ENCODE peak calls at places on chromosome X, in six cellular contexts. V is stomach, M is SK-N-SH, G is A549, P is sigmoid colon, O is K562. S is an unnamed sample.

GRCh38 chrX:63918611-63919010 is 133.6 kb upstream of the ARHGEF9 start:
- DNase-seq in G (no peak), P (no peak), O (no peak), M (no peak), V (no peak), S (no peak)

GRCh38 chrX:136710324-136710951 is 62.5 kb downstream of the CD40LG start:
- DNase-seq in M (no peak), G (no peak), V (no peak), P (no peak), O (no peak), S (no peak)

GRCh38 chrX:112669834-112670233 is 9.9 kb downstream of the LHFPL1 start:
- DNase-seq in O (no peak), P (no peak), V (no peak), G (no peak), M (no peak), S (no peak)

GRCh38 chrX:111116666-111117065 is 20.7 kb downstream of the PAK3 start:
- DNase-seq in G (no peak), V (no peak), P (no peak), M (no peak), O (no peak), S (no peak)

GRCh38 chrX:22159071-22159470 is 113.6 kb upstream of the CBLL2 start:
- DNase-seq in P (no peak), V (no peak), O (no peak), G (no peak), M (no peak), S (no peak)

GRCh38 chrX:110108381-110108796 is 105.5 kb downstream of the TMEM164 start:
- DNase-seq in V (peak), G (no peak), O (no peak), P (no peak), M (no peak), S (no peak)

GRCh38 chrX:45537936-45538335 is 337.3 kb upstream of the DIPK2B start:
- DNase-seq in G (no peak), P (no peak), O (no peak), M (no peak), V (no peak), S (no peak)

GRCh38 chrX:981791-982626 is 230.4 kb downstream of the CRLF2 start:
- DNase-seq in G (no peak), O (no peak), P (no peak), V (no peak), M (no peak), S (no peak)

GRCh38 chrX:95764972-95765451 is 919.6 kb upstream of the DIAPH2 start:
- DNase-seq in P (no peak), M (peak), V (no peak), O (no peak), G (no peak), S (no peak)

GRCh38 chrX:132406106-132406505 is 82.7 kb downstream of the MBNL3 start:
- DNase-seq in P (no peak), O (no peak), V (no peak), M (no peak), G (no peak), S (no peak)

GRCh38 chrX:48472851-48473717 is 2.9 kb upstream of the FTSJ1 start:
- DNase-seq in P (no peak), G (no peak), O (no peak), V (no peak), M (no peak), S (no peak)

GRCh38 chrX:95290455-95290854 is 1394.2 kb upstream of the DIAPH2 start:
- DNase-seq in V (no peak), O (no peak), P (no peak), M (no peak), G (no peak), S (no peak)

GRCh38 chrX:151153086-151153485 is 23.3 kb upstream of the GPR50 start:
- DNase-seq in O (no peak), M (no peak), G (no peak), V (no peak), P (no peak), S (no peak)

GRCh38 chrX:129493643-129494042 is 29.6 kb downstream of the SMARCA1 start:
- DNase-seq in M (no peak), G (no peak), V (no peak), P (no peak), O (no peak), S (no peak)

GRCh38 chrX:18981124-18981807 is 2.6 kb downstream of the PHKA2 start:
- DNase-seq in V (no peak), P (no peak), O (no peak), G (no peak), M (no peak), S (no peak)

GRCh38 chrX:15299945-15300851 is 15.2 kb downstream of the ASB11 start:
- DNase-seq in P (no peak), M (peak), G (peak), O (peak), V (no peak), S (no peak)

GRCh38 chrX:28966335-28966734 is 379.1 kb downstream of the IL1RAPL1 start:
- DNase-seq in M (no peak), P (no peak), O (no peak), V (no peak), G (no peak), S (no peak)

GRCh38 chrX:25011589-25012432 is 4.0 kb downstream of the ARX start:
- DNase-seq in V (no peak), P (no peak), G (no peak), M (no peak), O (no peak), S (no peak)

GRCh38 chrX:78593701-78594100 is 65.4 kb downstream of the RTL3 start:
- DNase-seq in P (no peak), V (no peak), G (no peak), O (no peak), M (no peak), S (no peak)

GRCh38 chrX:41692162-41692749 is 3.5 kb downstream of the GPR34 start:
- DNase-seq in G (no peak), M (no peak), O (no peak), P (no peak), V (no peak), S (no peak)

GRCh38 chrX:15973299-15973698 is 118.7 kb upstream of the AP1S2 start:
- DNase-seq in O (peak), V (no peak), M (peak), P (no peak), G (peak), S (no peak)

GRCh38 chrX:106959897-106960296 is 39.7 kb downstream of the CLDN2 start:
- DNase-seq in P (no peak), V (no peak), O (no peak), M (no peak), G (peak), S (no peak)

GRCh38 chrX:134374910-134375309 is 85.1 kb upstream of the HPRT1 start:
- DNase-seq in M (no peak), P (no peak), V (no peak), G (no peak), O (no peak), S (no peak)

GRCh38 chrX:134396174-134396573 is 63.8 kb upstream of the HPRT1 start:
- DNase-seq in V (no peak), O (peak), M (peak), P (no peak), G (peak), S (no peak)

GRCh38 chrX:19772306-19772705 is 115.1 kb downstream of the SH3KBP1 start:
- DNase-seq in O (no peak), P (no peak), M (no peak), G (no peak), V (no peak), S (no peak)

GRCh38 chrX:119028733-119029110 is 44.1 kb upstream of the CT47C1 start:
- DNase-seq in G (no peak), O (no peak), P (no peak), M (no peak), V (no peak), S (no peak)

GRCh38 chrX:9149831-9150230 is 115.9 kb upstream of the FAM9B start:
- DNase-seq in V (no peak), P (no peak), O (no peak), G (no peak), M (no peak), S (no peak)

GRCh38 chrX:12958059-12958458 is 16.9 kb upstream of the TMSB4X start:
- DNase-seq in V (no peak), M (no peak), P (no peak), O (no peak), G (no peak), S (no peak)

GRCh38 chrX:12961191-12961718 is 13.7 kb upstream of the TMSB4X start:
- DNase-seq in M (no peak), P (no peak), V (no peak), G (no peak), O (no peak), S (no peak)

GRCh38 chrX:12958461-12958860 is 16.4 kb upstream of the TMSB4X start:
- DNase-seq in V (no peak), P (no peak), M (no peak), G (no peak), O (no peak), S (no peak)

GRCh38 chrX:12965390-12965940 is 9.4 kb upstream of the TMSB4X start:
- DNase-seq in G (no peak), P (no peak), O (peak), V (no peak), M (no peak), S (no peak)

GRCh38 chrX:12962041-12962504 is 12.8 kb upstream of the TMSB4X start:
- DNase-seq in O (no peak), P (no peak), G (no peak), V (no peak), M (no peak), S (no peak)
- TF ChIP-seq CTCF in O (no peak), P (no peak), G (no peak), V (no peak), M (no peak), S (no peak)

GRCh38 chrX:97628807-97629596 is 745.3 kb downstream of the RPA4 start:
- DNase-seq in M (no peak), P (no peak), G (no peak), O (no peak), V (no peak), S (no peak)
- TF ChIP-seq EP300 in M (no peak), P (no peak), G (no peak), O (no peak), V (no peak), S (no peak)

GRCh38 chrX:43559643-43560042 is 96.5 kb upstream of the MAOA start:
- DNase-seq in P (peak), G (peak), O (peak), M (peak), V (peak), S (no peak)
- TF ChIP-seq CTCF in P (peak), G (peak), O (peak), M (peak), V (no peak), S (peak)

GRCh38 chrX:102768984-102769761 is 48.6 kb downstream of the GPRASP3 start:
- DNase-seq in O (peak), V (peak), P (peak), G (peak), M (peak), S (peak)
- TF ChIP-seq EP300 in O (no peak), V (no peak), P (no peak), G (no peak), M (peak), S (no peak)

S was measured in esophagus muscularis mucosa.